ENCODE peak calls at places on chromosomes 12 and 14, in six cellular contexts. One of them, this sample, is unnamed. For H3K4me1 and H3K27me3, the result is how much of the 10 kb centered on the place peaks cover.

GRCh38 chr12:26034371-26035142 is 76.1 kb downstream of the RASSF8 start:
- DNase-seq in CD4-positive, alpha-beta memory T cell: no peak
- DNase-seq in mammary epithelial cell: no peak
- DNase-seq in spleen: no peak
- DNase-seq in IMR-90: peak
- DNase-seq in tibial artery: no peak
- DNase-seq in this sample: peak

GRCh38 chr14:97713023-97713422 is 915.8 kb downstream of the VRK1 start:
- DNase-seq in CD4-positive, alpha-beta memory T cell: no peak
- DNase-seq in mammary epithelial cell: peak
- DNase-seq in spleen: no peak
- DNase-seq in IMR-90: no peak
- DNase-seq in tibial artery: no peak
- DNase-seq in this sample: peak

GRCh38 chr12:40248585-40249297 is 23.9 kb downstream of the LRRK2 start:
- DNase-seq in CD4-positive, alpha-beta memory T cell: no peak
- DNase-seq in mammary epithelial cell: peak
- DNase-seq in spleen: no peak
- DNase-seq in IMR-90: no peak
- DNase-seq in tibial artery: no peak
- DNase-seq in this sample: peak

GRCh38 chr12:109678732-109679131 is 34.9 kb upstream of the FAM222A start:
- DNase-seq in CD4-positive, alpha-beta memory T cell: no peak
- DNase-seq in mammary epithelial cell: no peak
- DNase-seq in spleen: peak
- DNase-seq in IMR-90: no peak
- DNase-seq in tibial artery: no peak
- DNase-seq in this sample: no peak

GRCh38 chr12:8644345-8645248 is 18.0 kb downstream of the MFAP5 start:
- DNase-seq in CD4-positive, alpha-beta memory T cell: peak
- DNase-seq in mammary epithelial cell: peak
- DNase-seq in spleen: no peak
- DNase-seq in IMR-90: no peak
- DNase-seq in tibial artery: no peak
- DNase-seq in this sample: peak

GRCh38 chr14:21467620-21468019 is 9.1 kb downstream of the RAB2B start:
- DNase-seq in CD4-positive, alpha-beta memory T cell: no peak
- DNase-seq in mammary epithelial cell: peak
- DNase-seq in spleen: no peak
- DNase-seq in IMR-90: peak
- DNase-seq in tibial artery: no peak
- DNase-seq in this sample: peak

GRCh38 chr14:92973265-92973797 is 50.4 kb downstream of the CHGA start:
- DNase-seq in CD4-positive, alpha-beta memory T cell: no peak
- DNase-seq in mammary epithelial cell: peak
- DNase-seq in spleen: peak
- DNase-seq in IMR-90: peak
- DNase-seq in tibial artery: peak
- DNase-seq in this sample: peak

GRCh38 chr14:99674776-99675175 is 9.3 kb upstream of the CYP46A1 start:
- DNase-seq in CD4-positive, alpha-beta memory T cell: no peak
- DNase-seq in mammary epithelial cell: no peak
- DNase-seq in spleen: peak
- DNase-seq in IMR-90: no peak
- DNase-seq in tibial artery: no peak
- DNase-seq in this sample: no peak

GRCh38 chr12:24530689-24531088 is 418.2 kb downstream of the BCAT1 start:
- DNase-seq in CD4-positive, alpha-beta memory T cell: no peak
- DNase-seq in mammary epithelial cell: no peak
- DNase-seq in spleen: no peak
- DNase-seq in IMR-90: no peak
- DNase-seq in tibial artery: no peak
- DNase-seq in this sample: no peak

DNA sequence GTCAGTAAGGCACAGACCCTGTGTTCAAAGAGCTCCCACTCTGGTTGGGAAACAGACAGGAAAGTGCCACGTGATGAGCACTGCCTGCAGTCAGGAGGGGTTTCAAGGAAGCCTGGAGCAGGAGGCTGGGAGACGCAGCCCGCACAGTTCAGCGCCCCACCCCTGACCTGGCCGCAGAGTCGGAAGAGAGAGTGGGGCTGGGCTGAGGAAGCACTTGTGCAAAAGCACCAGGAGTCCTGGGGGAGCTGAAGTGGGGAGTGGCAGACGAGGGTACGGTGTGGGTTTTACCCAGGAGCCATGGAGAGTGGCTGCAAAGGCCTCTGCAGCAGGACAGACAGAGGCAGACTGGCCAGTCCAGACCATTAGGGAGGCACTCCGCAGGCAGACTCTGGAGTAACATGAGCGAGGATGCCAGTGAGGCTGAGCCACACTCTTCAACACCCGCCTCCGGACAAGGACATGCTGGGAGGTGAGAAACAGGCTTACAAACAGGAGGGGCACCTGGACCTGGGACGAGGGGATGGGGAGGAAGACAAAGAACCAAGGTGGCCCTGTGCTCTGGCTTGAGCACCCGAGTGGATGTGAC is 85.7 kb upstream of the GPR68 start:
- DNase-seq in CD4-positive, alpha-beta memory T cell: no peak
- DNase-seq in mammary epithelial cell: no peak
- DNase-seq in spleen: peak
- DNase-seq in IMR-90: no peak
- DNase-seq in tibial artery: no peak
- DNase-seq in this sample: no peak
- H3K4me1 ChIP-seq in CD4-positive, alpha-beta memory T cell: half or more
- H3K4me1 ChIP-seq in mammary epithelial cell: under half
- H3K4me1 ChIP-seq in spleen: under half
- H3K4me1 ChIP-seq in IMR-90: under half
- H3K4me1 ChIP-seq in tibial artery: under half
- H3K4me1 ChIP-seq in this sample: under half

GRCh38 chr14:59870277-59871165 is at the start of gene RTN1:
- DNase-seq in CD4-positive, alpha-beta memory T cell: no peak
- DNase-seq in mammary epithelial cell: peak
- DNase-seq in spleen: peak
- DNase-seq in IMR-90: peak
- DNase-seq in tibial artery: peak
- DNase-seq in this sample: peak

GRCh38 chr14:59869381-59870255 is 958 bp downstream of the RTN1 start:
- DNase-seq in CD4-positive, alpha-beta memory T cell: no peak
- DNase-seq in mammary epithelial cell: no peak
- DNase-seq in spleen: no peak
- DNase-seq in IMR-90: no peak
- DNase-seq in tibial artery: no peak
- DNase-seq in this sample: peak

GRCh38 chr14:59868021-59868420 is 2.6 kb downstream of the RTN1 start:
- DNase-seq in CD4-positive, alpha-beta memory T cell: no peak
- DNase-seq in mammary epithelial cell: no peak
- DNase-seq in spleen: no peak
- DNase-seq in IMR-90: no peak
- DNase-seq in tibial artery: no peak
- DNase-seq in this sample: no peak

DNA sequence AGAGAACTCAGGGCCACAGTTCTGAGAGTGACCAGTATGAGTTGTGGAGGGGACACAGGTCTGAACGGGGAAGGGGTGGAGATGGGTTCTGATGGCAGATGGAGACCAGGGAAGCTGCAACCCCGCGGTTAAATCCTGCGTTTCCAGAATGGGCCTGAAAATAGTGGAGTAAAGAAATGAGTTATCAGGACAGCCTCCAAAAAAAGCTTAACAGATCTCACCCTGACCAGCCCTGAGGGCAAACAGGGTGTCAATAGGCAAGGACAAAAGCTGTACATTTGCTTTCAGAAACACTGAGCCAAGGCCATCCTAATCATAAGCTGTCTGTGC is 555 bp upstream of the RTN1 start:
- DNase-seq in CD4-positive, alpha-beta memory T cell: no peak
- DNase-seq in mammary epithelial cell: no peak
- DNase-seq in spleen: no peak
- DNase-seq in IMR-90: no peak
- DNase-seq in tibial artery: no peak
- DNase-seq in this sample: no peak
- H3K27ac ChIP-seq in CD4-positive, alpha-beta memory T cell: no peak
- H3K27ac ChIP-seq in mammary epithelial cell: no peak
- H3K27ac ChIP-seq in spleen: peak
- H3K27ac ChIP-seq in IMR-90: no peak
- H3K27ac ChIP-seq in tibial artery: peak
- H3K27ac ChIP-seq in this sample: no peak

GRCh38 chr14:35401422-35401729 is 3.2 kb downstream of the NFKBIA start:
- DNase-seq in CD4-positive, alpha-beta memory T cell: no peak
- DNase-seq in mammary epithelial cell: no peak
- DNase-seq in spleen: no peak
- DNase-seq in IMR-90: no peak
- DNase-seq in tibial artery: no peak
- DNase-seq in this sample: no peak
- H3K27me3 ChIP-seq in CD4-positive, alpha-beta memory T cell: under half
- H3K27me3 ChIP-seq in mammary epithelial cell: under half
- H3K27me3 ChIP-seq in spleen: under half
- H3K27me3 ChIP-seq in IMR-90: under half
- H3K27me3 ChIP-seq in tibial artery: under half
- H3K27me3 ChIP-seq in this sample: under half

GRCh38 chr14:69666698-69667211 is 55.4 kb downstream of the SUSD6 start:
- DNase-seq in CD4-positive, alpha-beta memory T cell: no peak
- DNase-seq in mammary epithelial cell: no peak
- DNase-seq in spleen: no peak
- DNase-seq in IMR-90: peak
- DNase-seq in tibial artery: no peak
- DNase-seq in this sample: peak

GRCh38 chr14:69669375-69669774 is 58.0 kb downstream of the SUSD6 start:
- DNase-seq in CD4-positive, alpha-beta memory T cell: no peak
- DNase-seq in mammary epithelial cell: no peak
- DNase-seq in spleen: no peak
- DNase-seq in IMR-90: no peak
- DNase-seq in tibial artery: no peak
- DNase-seq in this sample: no peak

GRCh38 chr14:69670093-69670492 is 58.7 kb downstream of the SUSD6 start:
- DNase-seq in CD4-positive, alpha-beta memory T cell: no peak
- DNase-seq in mammary epithelial cell: no peak
- DNase-seq in spleen: no peak
- DNase-seq in IMR-90: no peak
- DNase-seq in tibial artery: no peak
- DNase-seq in this sample: no peak

GRCh38 chr14:69666112-69666511 is 54.7 kb downstream of the SUSD6 start:
- DNase-seq in CD4-positive, alpha-beta memory T cell: no peak
- DNase-seq in mammary epithelial cell: no peak
- DNase-seq in spleen: no peak
- DNase-seq in IMR-90: no peak
- DNase-seq in tibial artery: no peak
- DNase-seq in this sample: peak

DNA sequence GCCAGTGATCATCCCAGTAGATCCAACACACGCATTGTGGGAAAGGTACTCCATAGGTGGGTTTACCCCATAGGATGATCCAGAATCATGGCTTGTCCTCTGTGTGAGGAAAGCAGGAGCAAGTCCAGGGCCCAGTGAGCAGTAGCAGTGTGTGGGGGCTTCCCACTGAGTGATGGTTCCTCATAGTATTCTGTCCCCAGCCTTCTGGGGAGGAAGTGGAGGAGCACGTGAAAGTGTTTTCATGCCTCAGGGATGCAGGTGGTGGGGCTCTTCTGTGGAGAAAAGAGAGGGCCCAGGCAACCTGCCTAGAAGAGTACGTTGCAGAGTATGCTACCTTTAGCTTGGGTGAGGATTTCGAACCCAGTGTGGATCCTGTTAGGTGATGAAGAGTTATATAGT is 56.5 kb downstream of the SUSD6 start:
- DNase-seq in CD4-positive, alpha-beta memory T cell: no peak
- DNase-seq in mammary epithelial cell: no peak
- DNase-seq in spleen: no peak
- DNase-seq in IMR-90: no peak
- DNase-seq in tibial artery: no peak
- DNase-seq in this sample: no peak
- H3K4me1 ChIP-seq in CD4-positive, alpha-beta memory T cell: half or more
- H3K4me1 ChIP-seq in mammary epithelial cell: under half
- H3K4me1 ChIP-seq in spleen: half or more
- H3K4me1 ChIP-seq in IMR-90: under half
- H3K4me1 ChIP-seq in tibial artery: under half
- H3K4me1 ChIP-seq in this sample: under half

GRCh38 chr12:11795910-11796459 is 146.5 kb downstream of the ETV6 start:
- DNase-seq in CD4-positive, alpha-beta memory T cell: no peak
- DNase-seq in mammary epithelial cell: peak
- DNase-seq in spleen: no peak
- DNase-seq in IMR-90: peak
- DNase-seq in tibial artery: no peak
- DNase-seq in this sample: peak
- H3K27ac ChIP-seq in CD4-positive, alpha-beta memory T cell: no peak
- H3K27ac ChIP-seq in mammary epithelial cell: peak
- H3K27ac ChIP-seq in spleen: no peak
- H3K27ac ChIP-seq in IMR-90: peak
- H3K27ac ChIP-seq in tibial artery: peak
- H3K27ac ChIP-seq in this sample: peak

DNA sequence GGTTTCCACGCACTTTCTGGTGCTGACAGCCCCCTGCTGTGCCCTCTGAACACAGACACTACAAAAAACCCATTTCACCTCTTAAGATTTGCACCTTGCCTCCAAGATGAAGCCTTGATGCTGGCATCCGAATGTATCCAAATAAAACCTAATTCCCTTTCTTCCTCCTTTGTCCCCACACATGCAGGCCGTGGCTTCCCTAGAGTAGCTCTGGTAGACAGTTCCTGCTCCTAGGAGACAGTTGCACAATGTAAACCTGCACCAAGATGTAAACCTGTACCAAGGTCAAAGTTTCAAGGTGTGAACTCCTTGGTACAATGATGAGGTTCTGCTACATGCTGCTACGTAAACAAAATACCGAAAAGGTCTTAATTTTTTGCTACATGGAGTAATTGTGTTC is 630 bp upstream of the ABHD12B start:
- DNase-seq in CD4-positive, alpha-beta memory T cell: no peak
- DNase-seq in mammary epithelial cell: no peak
- DNase-seq in spleen: no peak
- DNase-seq in IMR-90: no peak
- DNase-seq in tibial artery: no peak
- DNase-seq in this sample: no peak
- H3K27me3 ChIP-seq in CD4-positive, alpha-beta memory T cell: under half
- H3K27me3 ChIP-seq in mammary epithelial cell: under half
- H3K27me3 ChIP-seq in spleen: half or more
- H3K27me3 ChIP-seq in IMR-90: under half
- H3K27me3 ChIP-seq in tibial artery: under half
- H3K27me3 ChIP-seq in this sample: under half

GRCh38 chr12:120702629-120703028 is 7.6 kb upstream of the UNC119B start:
- DNase-seq in CD4-positive, alpha-beta memory T cell: no peak
- DNase-seq in mammary epithelial cell: no peak
- DNase-seq in spleen: no peak
- DNase-seq in IMR-90: no peak
- DNase-seq in tibial artery: no peak
- DNase-seq in this sample: no peak

GRCh38 chr12:120705618-120706017 is 4.6 kb upstream of the UNC119B start:
- DNase-seq in CD4-positive, alpha-beta memory T cell: no peak
- DNase-seq in mammary epithelial cell: no peak
- DNase-seq in spleen: no peak
- DNase-seq in IMR-90: no peak
- DNase-seq in tibial artery: no peak
- DNase-seq in this sample: no peak

GRCh38 chr12:120706029-120706428 is 4.2 kb upstream of the UNC119B start:
- DNase-seq in CD4-positive, alpha-beta memory T cell: no peak
- DNase-seq in mammary epithelial cell: no peak
- DNase-seq in spleen: no peak
- DNase-seq in IMR-90: no peak
- DNase-seq in tibial artery: no peak
- DNase-seq in this sample: no peak

GRCh38 chr12:120700863-120701262 is 9.4 kb upstream of the UNC119B start:
- DNase-seq in CD4-positive, alpha-beta memory T cell: no peak
- DNase-seq in mammary epithelial cell: no peak
- DNase-seq in spleen: no peak
- DNase-seq in IMR-90: no peak
- DNase-seq in tibial artery: no peak
- DNase-seq in this sample: no peak

GRCh38 chr12:120703311-120703942 is 6.8 kb upstream of the UNC119B start:
- DNase-seq in CD4-positive, alpha-beta memory T cell: no peak
- DNase-seq in mammary epithelial cell: no peak
- DNase-seq in spleen: no peak
- DNase-seq in IMR-90: no peak
- DNase-seq in tibial artery: no peak
- DNase-seq in this sample: no peak
- H3K4me1 ChIP-seq in CD4-positive, alpha-beta memory T cell: under half
- H3K4me1 ChIP-seq in mammary epithelial cell: under half
- H3K4me1 ChIP-seq in spleen: under half
- H3K4me1 ChIP-seq in IMR-90: under half
- H3K4me1 ChIP-seq in tibial artery: under half
- H3K4me1 ChIP-seq in this sample: under half